ENCODE peak calls at places on chromosomes 6 and 20, in six cellular contexts. One of them, this sample, is unnamed.

GRCh38 chr6:103002282-103002681 is 1608.8 kb downstream of the GRIK2 start:
- DNase-seq in H1: no peak
- DNase-seq in GM12892: no peak
- DNase-seq in HepG2: no peak
- DNase-seq in SK-N-SH: no peak
- DNase-seq in K562: no peak
- DNase-seq in this sample: no peak

GRCh38 chr6:34096193-34096592 is 49.7 kb downstream of the GRM4 start:
- DNase-seq in SK-N-SH: no peak
- DNase-seq in GM12892: no peak
- DNase-seq in HepG2: no peak
- DNase-seq in H1: no peak
- DNase-seq in K562: no peak
- DNase-seq in this sample: no peak

GRCh38 chr6:135657207-135657606 is 159.7 kb upstream of the AHI1 start:
- DNase-seq in K562: no peak
- DNase-seq in GM12892: no peak
- DNase-seq in SK-N-SH: no peak
- DNase-seq in H1: no peak
- DNase-seq in HepG2: no peak
- DNase-seq in this sample: no peak

GRCh38 chr6:38387994-38388393 is 251.7 kb downstream of the BTBD9 start:
- DNase-seq in HepG2: no peak
- DNase-seq in K562: no peak
- DNase-seq in GM12892: no peak
- DNase-seq in SK-N-SH: peak; percentile 38
- DNase-seq in H1: no peak
- DNase-seq in this sample: no peak

GRCh38 chr20:21229163-21229562 is 74.0 kb upstream of the XRN2 start:
- DNase-seq in H1: no peak
- DNase-seq in HepG2: no peak
- DNase-seq in K562: no peak
- DNase-seq in SK-N-SH: no peak
- DNase-seq in GM12892: no peak
- DNase-seq in this sample: no peak

GRCh38 chr20:62782149-62782892 is 14.0 kb upstream of the MRGBP start:
- DNase-seq in K562: no peak
- DNase-seq in H1: no peak
- DNase-seq in SK-N-SH: no peak
- DNase-seq in HepG2: peak; percentile 53
- DNase-seq in GM12892: no peak
- DNase-seq in this sample: no peak

GRCh38 chr6:43953794-43954310 is 173.4 kb downstream of the MRPL14 start:
- DNase-seq in GM12892: no peak
- DNase-seq in HepG2: peak; percentile 57
- DNase-seq in H1: peak; percentile 66
- DNase-seq in K562: no peak
- DNase-seq in SK-N-SH: peak; percentile 61
- DNase-seq in this sample: no peak

GRCh38 chr6:52728394-52728793 is 34.9 kb downstream of the GSTA2 start:
- DNase-seq in SK-N-SH: no peak
- DNase-seq in K562: no peak
- DNase-seq in GM12892: no peak
- DNase-seq in HepG2: no peak
- DNase-seq in H1: no peak
- DNase-seq in this sample: no peak

GRCh38 chr6:91243436-91243835 is 656.6 kb upstream of the MAP3K7 start:
- DNase-seq in K562: no peak
- DNase-seq in H1: no peak
- DNase-seq in GM12892: no peak
- DNase-seq in HepG2: no peak
- DNase-seq in SK-N-SH: no peak
- DNase-seq in this sample: no peak

GRCh38 chr20:44247676-44248419 is 740 bp downstream of the GDAP1L1 start:
- DNase-seq in K562: peak; percentile 91
- DNase-seq in GM12892: no peak
- DNase-seq in HepG2: peak; percentile 80
- DNase-seq in H1: peak; percentile 96
- DNase-seq in SK-N-SH: peak; percentile 69
- DNase-seq in this sample: peak; percentile 56

GRCh38 chr6:137167702-137168377 is 5.6 kb downstream of the IL22RA2 start:
- DNase-seq in SK-N-SH: no peak
- DNase-seq in K562: no peak
- DNase-seq in H1: no peak
- DNase-seq in HepG2: no peak
- DNase-seq in GM12892: no peak
- DNase-seq in this sample: no peak

GRCh38 chr6:156164701-156165454 is 612.3 kb upstream of the ARID1B start:
- DNase-seq in H1: no peak
- DNase-seq in K562: no peak
- DNase-seq in GM12892: no peak
- DNase-seq in SK-N-SH: no peak
- DNase-seq in HepG2: no peak
- DNase-seq in this sample: no peak

GRCh38 chr6:11586574-11586973 is 49.0 kb downstream of the TMEM170B start:
- DNase-seq in SK-N-SH: no peak
- DNase-seq in GM12892: no peak
- DNase-seq in H1: no peak
- DNase-seq in K562: no peak
- DNase-seq in HepG2: no peak
- DNase-seq in this sample: no peak

DNA sequence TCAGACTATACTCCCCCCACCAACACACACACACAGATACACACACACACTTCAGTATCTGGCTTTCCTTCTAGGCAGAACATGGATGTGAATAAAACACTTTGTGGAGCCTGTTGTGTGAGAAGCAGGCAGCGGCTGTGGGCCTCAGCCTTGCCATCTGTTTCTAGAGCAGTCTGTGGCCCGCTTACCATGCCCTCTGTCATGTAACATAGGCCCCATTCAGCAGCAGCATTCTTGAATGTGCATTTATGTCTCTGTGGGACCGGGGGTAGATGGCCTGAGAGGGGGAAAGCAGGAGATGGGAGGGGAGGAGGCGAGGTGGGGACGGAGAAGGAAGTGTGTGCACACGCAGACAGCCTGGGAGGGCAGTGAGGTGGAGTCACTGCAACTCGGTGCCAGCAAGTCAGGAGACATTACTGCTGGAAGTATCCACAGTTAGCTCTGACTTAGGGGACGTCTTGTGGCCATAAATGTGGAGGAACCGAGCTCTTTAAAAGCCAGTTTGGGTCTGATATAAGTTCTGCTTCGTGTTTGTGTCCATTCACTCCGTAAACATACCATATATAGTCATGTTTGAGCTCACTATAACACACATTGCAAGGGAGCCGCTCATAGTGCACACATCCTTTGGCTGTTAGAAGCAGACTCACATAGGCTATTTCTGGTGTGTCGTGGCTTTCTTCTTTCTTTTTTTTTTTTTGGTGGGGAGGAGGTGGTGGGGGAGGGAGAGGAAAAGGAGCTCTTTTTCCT is 38.5 kb downstream of the RREB1 start:
- DNase-seq in GM12892: no peak
- DNase-seq in HepG2: peak; percentile 84
- DNase-seq in H1: no peak
- DNase-seq in SK-N-SH: no peak
- DNase-seq in K562: no peak
- DNase-seq in this sample: no peak
- TF ChIP-seq TAF1 in GM12892: no peak
- TF ChIP-seq TAF1 in HepG2: no peak
- TF ChIP-seq TAF1 in H1: peak; percentile 14
- TF ChIP-seq TAF1 in SK-N-SH: no peak
- TF ChIP-seq TAF1 in K562: peak; percentile 31
- TF ChIP-seq TAF1 in this sample: no peak

GRCh38 chr6:144149558-144149893 is 791 bp upstream of the STX11 start:
- DNase-seq in K562: no peak
- DNase-seq in HepG2: no peak
- DNase-seq in SK-N-SH: no peak
- DNase-seq in GM12892: no peak
- DNase-seq in H1: no peak
- DNase-seq in this sample: no peak

GRCh38 chr6:144149894-144150672 is at the start of gene STX11:
- DNase-seq in SK-N-SH: peak; percentile 62
- DNase-seq in HepG2: no peak
- DNase-seq in K562: peak; percentile 84
- DNase-seq in GM12892: peak; percentile 58
- DNase-seq in H1: peak; percentile 80
- DNase-seq in this sample: peak; percentile 64

GRCh38 chr6:144152334-144152900 is 2.1 kb downstream of the STX11 start:
- DNase-seq in HepG2: no peak
- DNase-seq in SK-N-SH: no peak
- DNase-seq in H1: no peak
- DNase-seq in GM12892: no peak
- DNase-seq in K562: no peak
- DNase-seq in this sample: no peak

GRCh38 chr6:144150673-144151009 is 324 bp downstream of the STX11 start:
- DNase-seq in H1: no peak
- DNase-seq in HepG2: no peak
- DNase-seq in GM12892: peak; percentile 23
- DNase-seq in SK-N-SH: no peak
- DNase-seq in K562: peak; percentile 24
- DNase-seq in this sample: no peak

DNA sequence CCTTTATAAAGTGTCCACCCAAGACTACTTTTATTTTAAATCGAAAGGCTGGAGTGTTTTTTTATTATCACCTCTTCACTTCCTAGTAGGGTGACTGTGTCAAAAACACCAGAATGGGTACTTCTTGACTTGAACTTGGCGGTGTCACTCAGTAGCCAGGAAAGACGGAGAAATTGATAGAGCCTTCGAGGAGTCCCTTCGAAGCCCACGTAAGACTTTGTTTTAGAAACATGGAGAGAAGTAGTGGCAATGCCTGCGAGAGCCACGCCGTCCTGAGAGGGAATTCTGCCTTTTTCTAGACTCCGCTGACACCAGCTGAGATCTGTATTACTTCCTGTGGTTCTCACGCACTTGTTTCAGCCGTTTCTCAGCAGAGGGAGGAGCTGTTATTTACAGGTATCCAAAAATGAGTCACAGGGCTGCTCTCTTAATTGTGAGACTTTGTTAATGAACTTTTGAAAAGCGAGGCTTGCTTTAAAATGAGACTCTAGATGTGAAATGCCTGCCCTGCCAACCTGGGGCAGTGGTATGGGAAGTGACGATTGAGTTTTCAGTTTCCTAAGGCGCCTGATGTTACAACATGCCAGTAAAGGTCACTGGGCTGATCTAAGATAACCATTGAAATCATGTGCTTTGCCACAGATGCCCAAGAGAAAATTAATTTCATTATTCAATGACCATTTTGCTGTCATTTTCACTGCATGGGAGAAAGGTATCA is 852 bp downstream of the STX11 start:
- DNase-seq in K562: no peak
- DNase-seq in SK-N-SH: no peak
- DNase-seq in GM12892: peak; percentile 15
- DNase-seq in H1: no peak
- DNase-seq in HepG2: no peak
- DNase-seq in this sample: peak; percentile 17
- TF ChIP-seq TAF1 in K562: no peak
- TF ChIP-seq TAF1 in SK-N-SH: no peak
- TF ChIP-seq TAF1 in GM12892: no peak
- TF ChIP-seq TAF1 in H1: no peak
- TF ChIP-seq TAF1 in HepG2: no peak
- TF ChIP-seq TAF1 in this sample: peak; percentile 4

GRCh38 chr6:10585232-10585887 is 64.2 kb downstream of the GCNT2 start:
- DNase-seq in K562: no peak
- DNase-seq in SK-N-SH: no peak
- DNase-seq in H1: no peak
- DNase-seq in GM12892: no peak
- DNase-seq in HepG2: no peak
- DNase-seq in this sample: no peak

GRCh38 chr6:10584607-10585006 is 63.5 kb downstream of the GCNT2 start:
- DNase-seq in HepG2: no peak
- DNase-seq in SK-N-SH: no peak
- DNase-seq in GM12892: no peak
- DNase-seq in K562: no peak
- DNase-seq in H1: no peak
- DNase-seq in this sample: no peak

GRCh38 chr6:10579803-10580202 is 58.7 kb downstream of the GCNT2 start:
- DNase-seq in HepG2: no peak
- DNase-seq in H1: no peak
- DNase-seq in GM12892: no peak
- DNase-seq in SK-N-SH: no peak
- DNase-seq in K562: no peak
- DNase-seq in this sample: no peak

GRCh38 chr6:10583509-10583908 is 62.4 kb downstream of the GCNT2 start:
- DNase-seq in H1: no peak
- DNase-seq in GM12892: no peak
- DNase-seq in SK-N-SH: no peak
- DNase-seq in K562: no peak
- DNase-seq in HepG2: peak; percentile 50
- DNase-seq in this sample: no peak

GRCh38 chr6:10582774-10583508 is 61.8 kb downstream of the GCNT2 start:
- DNase-seq in K562: no peak
- DNase-seq in HepG2: peak; percentile 58
- DNase-seq in H1: no peak
- DNase-seq in SK-N-SH: no peak
- DNase-seq in GM12892: no peak
- DNase-seq in this sample: no peak
- TF ChIP-seq TAF1 in K562: no peak
- TF ChIP-seq TAF1 in HepG2: no peak
- TF ChIP-seq TAF1 in H1: peak; percentile 63
- TF ChIP-seq TAF1 in SK-N-SH: no peak
- TF ChIP-seq TAF1 in GM12892: no peak
- TF ChIP-seq TAF1 in this sample: no peak

GRCh38 chr6:105487040-105487787 is 84.3 kb upstream of the PREP start:
- DNase-seq in HepG2: no peak
- DNase-seq in SK-N-SH: no peak
- DNase-seq in K562: no peak
- DNase-seq in GM12892: no peak
- DNase-seq in H1: no peak
- DNase-seq in this sample: no peak

GRCh38 chr6:105484238-105485161 is 81.6 kb upstream of the PREP start:
- DNase-seq in K562: peak; percentile 30
- DNase-seq in GM12892: no peak
- DNase-seq in HepG2: peak; percentile 41
- DNase-seq in H1: no peak
- DNase-seq in SK-N-SH: peak; percentile 25
- DNase-seq in this sample: no peak

GRCh38 chr6:105483492-105483891 is 80.6 kb upstream of the PREP start:
- DNase-seq in SK-N-SH: no peak
- DNase-seq in HepG2: no peak
- DNase-seq in K562: no peak
- DNase-seq in GM12892: no peak
- DNase-seq in H1: no peak
- DNase-seq in this sample: no peak

GRCh38 chr6:105482956-105483355 is 80.1 kb upstream of the PREP start:
- DNase-seq in HepG2: no peak
- DNase-seq in K562: no peak
- DNase-seq in H1: no peak
- DNase-seq in GM12892: no peak
- DNase-seq in SK-N-SH: no peak
- DNase-seq in this sample: no peak

GRCh38 chr6:105485456-105485855 is 82.6 kb upstream of the PREP start:
- DNase-seq in GM12892: no peak
- DNase-seq in H1: no peak
- DNase-seq in HepG2: no peak
- DNase-seq in SK-N-SH: no peak
- DNase-seq in K562: no peak
- DNase-seq in this sample: no peak
- TF ChIP-seq TAF1 in GM12892: no peak
- TF ChIP-seq TAF1 in H1: no peak
- TF ChIP-seq TAF1 in HepG2: no peak
- TF ChIP-seq TAF1 in SK-N-SH: no peak
- TF ChIP-seq TAF1 in K562: no peak
- TF ChIP-seq TAF1 in this sample: no peak

GRCh38 chr6:2225422-2226392 is 19.7 kb downstream of the GMDS start:
- DNase-seq in HepG2: peak; percentile 99
- DNase-seq in K562: no peak
- DNase-seq in GM12892: no peak
- DNase-seq in SK-N-SH: no peak
- DNase-seq in H1: no peak
- DNase-seq in this sample: no peak
- TF ChIP-seq TAF1 in HepG2: peak; percentile 17
- TF ChIP-seq TAF1 in K562: no peak
- TF ChIP-seq TAF1 in GM12892: no peak
- TF ChIP-seq TAF1 in SK-N-SH: no peak
- TF ChIP-seq TAF1 in H1: no peak
- TF ChIP-seq TAF1 in this sample: no peak

This sample was measured in GM12891.